ENCODE peak calls at places on chromosome 16, in seven cellular contexts. F is H1, G is IMR-90, C is HepG2, K is K562, N is GM12878, L is HCT116. T is an unnamed sample.

GRCh38 chr16:66026211-66026610 is 340.3 kb upstream of the CDH5 start:
- DNase-seq in K (no peak), G (no peak), L (no peak), C (no peak), F (peak), N (no peak), T (no peak)

GRCh38 chr16:54285414-54286066 is 1.0 kb downstream of the IRX3 start:
- DNase-seq in F (no peak), L (no peak), N (no peak), C (peak), G (no peak), K (no peak), T (no peak)

GRCh38 chr16:29649560-29650494 is 13.2 kb upstream of the SPN start:
- DNase-seq in G (no peak), L (no peak), C (no peak), N (no peak), K (no peak), F (no peak), T (no peak)

GRCh38 chr16:72934661-72935403 is 113.1 kb downstream of the ZFHX3 start:
- DNase-seq in C (no peak), K (no peak), N (no peak), L (no peak), F (no peak), G (no peak), T (no peak)

GRCh38 chr16:84738255-84739038 is 38.6 kb downstream of the USP10 start:
- DNase-seq in F (peak), G (peak), L (peak), K (peak), C (peak), N (peak), T (peak)

GRCh38 chr16:528111-529011 is 849 bp downstream of the CAPN15 start:
- DNase-seq in L (no peak), N (no peak), C (no peak), G (peak), F (no peak), K (peak), T (peak)

GRCh38 chr16:81558444-81559175 is 114.0 kb downstream of the CMIP start:
- DNase-seq in N (no peak), K (peak), F (no peak), L (no peak), G (no peak), C (peak), T (no peak)

GRCh38 chr16:17275076-17275732 is 195.6 kb downstream of the XYLT1 start:
- DNase-seq in G (no peak), F (no peak), L (peak), C (peak), N (no peak), K (no peak), T (no peak)

GRCh38 chr16:57273826-57274225 is 10.6 kb downstream of the PLLP start:
- DNase-seq in F (no peak), L (no peak), K (no peak), G (no peak), C (no peak), N (no peak), T (no peak)

GRCh38 chr16:48511716-48512115 is 98.3 kb downstream of the N4BP1 start:
- DNase-seq in G (no peak), L (no peak), K (no peak), C (no peak), F (no peak), N (no peak), T (no peak)

GRCh38 chr16:4414187-4414909 is 2.0 kb downstream of the CORO7 start:
- DNase-seq in F (no peak), L (no peak), K (no peak), C (no peak), N (peak), G (no peak), T (no peak)
- TF ChIP-seq POLR2A in F (no peak), L (no peak), K (no peak), C (no peak), N (peak), G (no peak), T (no peak)

DNA sequence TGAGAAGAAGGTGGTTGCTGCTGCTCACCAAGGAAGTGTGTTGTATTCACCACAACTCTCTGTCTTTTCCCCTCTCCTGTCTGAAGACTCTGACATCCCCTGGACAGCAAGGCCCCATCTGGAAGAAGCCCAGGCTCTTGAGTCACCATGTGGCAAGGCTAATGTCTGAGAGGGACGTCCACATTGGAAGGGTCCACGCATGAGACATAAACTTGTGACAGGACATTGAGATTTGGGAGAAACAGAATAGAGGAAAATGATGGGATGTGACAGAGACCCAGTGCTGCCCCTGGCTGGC is 176.5 kb downstream of the IRF8 start:
- DNase-seq in N (no peak), K (no peak), F (no peak), L (no peak), C (no peak), G (peak), T (no peak)
- H2AFZ ChIP-seq in N (no peak), K (no peak), F (no peak), L (no peak), C (no peak), G (peak), T (no peak)

GRCh38 chr16:67248401-67249177 is at the start of gene SLC9A5:
- DNase-seq in L (no peak), C (no peak), N (no peak), F (peak), G (no peak), K (peak), T (peak)
- TF ChIP-seq POLR2A in L (no peak), C (no peak), N (peak), F (no peak), G (no peak), K (no peak), T (no peak)

GRCh38 chr16:50900391-50900942 is 158.6 kb downstream of the CYLD start:
- DNase-seq in G (no peak), F (no peak), K (no peak), L (no peak), C (no peak), N (no peak), T (no peak)

GRCh38 chr16:50902457-50902856 is 160.6 kb downstream of the CYLD start:
- DNase-seq in L (no peak), C (no peak), F (no peak), G (no peak), K (no peak), N (no peak), T (no peak)

GRCh38 chr16:50901062-50901461 is 159.2 kb downstream of the CYLD start:
- DNase-seq in C (no peak), F (no peak), K (no peak), N (no peak), G (no peak), L (no peak), T (no peak)
- H2AFZ ChIP-seq in C (no peak), F (no peak), K (no peak), N (no peak), G (no peak), L (no peak), T (no peak)

DNA sequence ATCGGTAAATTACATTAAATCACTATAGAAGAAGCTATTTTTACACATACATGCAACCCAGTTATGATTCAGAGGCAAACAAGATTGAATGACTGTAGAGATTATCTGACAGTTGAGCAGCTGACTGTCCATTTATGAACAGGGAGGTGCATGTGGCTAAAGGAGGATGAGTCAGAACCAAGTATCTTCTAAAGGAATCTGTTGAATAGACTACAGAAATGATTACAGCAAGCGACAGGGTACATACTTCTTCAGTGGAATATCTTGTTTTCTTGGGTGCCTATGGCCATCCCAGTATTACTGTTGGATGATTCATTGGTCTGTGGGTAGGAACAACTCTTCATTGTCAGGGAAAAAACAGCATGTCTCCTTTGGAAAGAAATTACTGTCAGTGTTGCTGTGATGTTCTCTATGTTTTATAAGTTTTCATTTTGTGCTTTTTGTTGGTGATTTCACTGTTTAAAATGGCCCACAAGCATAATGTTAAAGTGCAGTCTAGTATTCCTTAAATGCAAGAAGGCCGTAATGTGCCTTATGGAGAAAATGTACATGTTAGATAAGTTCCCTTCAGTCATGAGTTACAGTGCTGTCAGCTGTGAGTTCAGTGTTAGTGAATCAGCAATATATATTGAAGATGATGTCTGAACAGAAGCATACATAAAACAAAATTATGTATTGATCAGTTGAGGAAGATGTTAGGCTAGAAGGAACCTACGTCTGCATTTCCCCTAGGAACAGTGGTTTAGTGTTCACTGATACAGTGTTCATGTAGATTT is 27.0 kb downstream of the CBFB start:
- DNase-seq in F (no peak), L (no peak), N (no peak), G (peak), K (peak), C (peak), T (peak)
- TF ChIP-seq POLR2A in F (no peak), L (no peak), N (no peak), G (no peak), K (no peak), C (no peak), T (no peak)

GRCh38 chr16:3212006-3212405 is 23.0 kb downstream of the ZNF200 start:
- DNase-seq in F (no peak), N (no peak), C (no peak), G (no peak), K (no peak), L (no peak), T (no peak)
- H2AFZ ChIP-seq in F (no peak), N (no peak), C (no peak), G (no peak), K (no peak), L (no peak), T (no peak)

GRCh38 chr16:28260193-28260592 is 32.1 kb upstream of the SBK1 start:
- DNase-seq in C (no peak), F (no peak), L (no peak), G (no peak), K (no peak), N (no peak), T (no peak)

GRCh38 chr16:28259781-28260150 is 32.6 kb upstream of the SBK1 start:
- DNase-seq in C (no peak), L (no peak), K (no peak), G (no peak), F (no peak), N (no peak), T (no peak)

GRCh38 chr16:28263305-28263704 is 29.0 kb upstream of the SBK1 start:
- DNase-seq in F (no peak), G (no peak), C (no peak), N (no peak), K (no peak), L (no peak), T (no peak)

GRCh38 chr16:28259091-28259780 is 33.1 kb upstream of the SBK1 start:
- DNase-seq in N (no peak), K (no peak), F (no peak), L (no peak), C (no peak), G (no peak), T (no peak)

DNA sequence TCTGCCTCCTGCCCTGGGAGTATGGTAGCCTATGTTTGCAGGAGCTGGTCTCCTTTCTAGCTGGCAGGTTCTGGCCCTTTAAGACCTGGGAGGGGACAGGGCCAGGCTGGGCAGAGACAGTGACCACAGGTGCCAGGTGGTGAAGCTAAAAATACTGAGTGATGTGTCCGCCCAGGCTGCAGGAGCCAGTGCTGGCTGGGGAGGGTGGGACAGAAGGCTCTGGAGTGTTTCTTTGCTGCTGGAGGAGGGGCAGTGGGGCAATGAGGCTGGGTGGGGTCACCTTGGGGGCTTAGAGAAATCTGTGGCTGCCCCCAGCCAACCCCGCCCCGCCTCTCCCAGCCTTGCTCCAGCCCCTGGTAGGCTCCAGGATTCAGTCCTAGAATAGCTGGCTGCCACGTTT is 30.4 kb upstream of the SBK1 start:
- DNase-seq in K (no peak), N (no peak), G (no peak), C (no peak), F (no peak), L (no peak), T (no peak)
- TF ChIP-seq POLR2A in K (no peak), N (no peak), G (no peak), C (no peak), F (no peak), L (no peak), T (no peak)

GRCh38 chr16:78127130-78127529 is 27.7 kb downstream of the WWOX start:
- DNase-seq in L (no peak), N (no peak), C (no peak), K (no peak), F (no peak), G (peak), T (peak)

GRCh38 chr16:78126662-78127061 is 27.2 kb downstream of the WWOX start:
- DNase-seq in K (no peak), G (no peak), N (no peak), F (no peak), C (no peak), L (no peak), T (no peak)

GRCh38 chr16:78118469-78119025 is 19.1 kb downstream of the WWOX start:
- DNase-seq in K (no peak), C (no peak), G (no peak), F (no peak), L (no peak), N (no peak), T (no peak)

GRCh38 chr16:78125112-78125844 is 25.8 kb downstream of the WWOX start:
- DNase-seq in N (no peak), K (no peak), C (no peak), G (no peak), F (no peak), L (no peak), T (no peak)

GRCh38 chr16:78122774-78123315 is 23.4 kb downstream of the WWOX start:
- DNase-seq in L (peak), N (no peak), C (peak), G (peak), F (no peak), K (peak), T (peak)
- H2AFZ ChIP-seq in L (no peak), N (no peak), C (no peak), G (no peak), F (no peak), K (no peak), T (peak)